ENCODE peak calls at places on chromosome 19, in four cellular contexts. F is heart left ventricle; O is GOT3; H is stimulated activated CD8-positive, alpha-beta memory T cell treated with anti-CD3 and anti-CD28 coated beads, Interleukin-2, amount 100 ng/mL, for 48 hours. R is an unnamed sample.

GRCh38 chr19:42601811-42602443 is 7.2 kb upstream of the CEACAM8 start:
- DNase-seq in O (no peak), H (no peak), F (no peak), R (no peak)

GRCh38 chr19:48628486-48629296 is 8.5 kb downstream of the DBP start:
- DNase-seq in F (no peak), O (no peak), H (no peak), R (no peak)

GRCh38 chr19:18814063-18814462 is 17.7 kb upstream of the UPF1 start:
- DNase-seq in F (no peak), H (no peak), O (no peak), R (no peak)

GRCh38 chr19:9406798-9407352 is 28.5 kb downstream of the ZNF266 start:
- DNase-seq in O (peak; percentile 12), F (peak; percentile 83), H (peak; percentile 40), R (peak; percentile 58)

GRCh38 chr19:12722566-12723382 is 958 bp downstream of the TNPO2 start:
- DNase-seq in F (peak; percentile 98), H (peak; percentile 88), O (peak; percentile 82), R (peak; percentile 97)

GRCh38 chr19:3969435-3970312 is 1.2 kb downstream of the DAPK3 start:
- DNase-seq in F (peak; percentile 57), H (no peak), O (peak; percentile 52), R (no peak)

GRCh38 chr19:18789422-18789832 is 1.7 kb downstream of the COMP start:
- DNase-seq in O (no peak), H (no peak), F (no peak), R (no peak)

GRCh38 chr19:18804643-18805042 is 13.5 kb upstream of the COMP start:
- DNase-seq in H (no peak), F (no peak), O (no peak), R (no peak)

GRCh38 chr19:1270168-1270853 is 1.2 kb downstream of the CIRBP start:
- DNase-seq in F (peak; percentile 35), O (no peak), H (no peak), R (no peak)

GRCh38 chr19:18568367-18568766 is 3.3 kb upstream of the UBA52 start:
- DNase-seq in O (no peak), F (no peak), H (no peak), R (no peak)

GRCh38 chr19:29098863-29099481 is 114.0 kb downstream of the UQCRFS1 start:
- DNase-seq in H (no peak), F (peak; percentile 42), O (peak; percentile 76), R (no peak)

GRCh38 chr19:19911150-19911549 is 10.4 kb downstream of the ZNF93 start:
- DNase-seq in O (no peak), F (no peak), H (no peak), R (no peak)